ENCODE peak calls at places on chromosomes 6 and 20, in seven cellular contexts. One of them, this sample, is unnamed.

GRCh38 chr6:106063448-106063850 is 22.7 kb upstream of the PRDM1 start:
- DNase-seq in BJ: no peak
- DNase-seq in fibroblast of pulmonary artery: peak; percentile 3
- DNase-seq in RWPE1: peak; percentile 52
- DNase-seq in AG10803: peak; percentile 61
- DNase-seq in fibroblast of mammary gland: peak; percentile 62
- DNase-seq in choroid plexus epithelial cell: peak; percentile 18
- DNase-seq in this sample: peak; percentile 83

GRCh38 chr6:87396595-87397392 is 11.0 kb upstream of the CFAP206 start:
- DNase-seq in BJ: no peak
- DNase-seq in fibroblast of pulmonary artery: no peak
- DNase-seq in RWPE1: no peak
- DNase-seq in AG10803: no peak
- DNase-seq in fibroblast of mammary gland: no peak
- DNase-seq in choroid plexus epithelial cell: no peak
- DNase-seq in this sample: no peak

GRCh38 chr6:82144852-82145332 is 102.7 kb downstream of the IBTK start:
- DNase-seq in BJ: peak; percentile 75
- DNase-seq in fibroblast of pulmonary artery: peak; percentile 85
- DNase-seq in RWPE1: peak; percentile 80
- DNase-seq in AG10803: peak; percentile 94
- DNase-seq in fibroblast of mammary gland: peak; percentile 100
- DNase-seq in choroid plexus epithelial cell: peak; percentile 89
- DNase-seq in this sample: peak; percentile 95

GRCh38 chr20:59028812-59029211 is 3.3 kb downstream of the ATP5F1E start:
- DNase-seq in BJ: no peak
- DNase-seq in fibroblast of pulmonary artery: no peak
- DNase-seq in RWPE1: no peak
- DNase-seq in AG10803: no peak
- DNase-seq in fibroblast of mammary gland: no peak
- DNase-seq in choroid plexus epithelial cell: no peak
- DNase-seq in this sample: no peak

GRCh38 chr6:36177166-36177565 is 19.4 kb upstream of the BRPF3 start:
- DNase-seq in BJ: no peak
- DNase-seq in fibroblast of pulmonary artery: no peak
- DNase-seq in RWPE1: no peak
- DNase-seq in AG10803: no peak
- DNase-seq in fibroblast of mammary gland: no peak
- DNase-seq in choroid plexus epithelial cell: peak; percentile 5
- DNase-seq in this sample: no peak

GRCh38 chr6:169452117-169452868 is 198.6 kb upstream of the THBS2 start:
- DNase-seq in BJ: peak; percentile 91
- DNase-seq in fibroblast of pulmonary artery: peak; percentile 96
- DNase-seq in RWPE1: no peak
- DNase-seq in AG10803: peak; percentile 94
- DNase-seq in fibroblast of mammary gland: peak; percentile 94
- DNase-seq in choroid plexus epithelial cell: peak; percentile 98
- DNase-seq in this sample: peak; percentile 94

GRCh38 chr6:35427851-35428321 is 24.3 kb upstream of the FANCE start:
- DNase-seq in BJ: no peak
- DNase-seq in fibroblast of pulmonary artery: peak; percentile 53
- DNase-seq in RWPE1: no peak
- DNase-seq in AG10803: peak; percentile 61
- DNase-seq in fibroblast of mammary gland: peak; percentile 84
- DNase-seq in choroid plexus epithelial cell: peak; percentile 69
- DNase-seq in this sample: peak; percentile 32

GRCh38 chr20:51752343-51752951 is 15.7 kb downstream of the ATP9A start:
- DNase-seq in BJ: peak; percentile 83
- DNase-seq in fibroblast of pulmonary artery: peak; percentile 74
- DNase-seq in RWPE1: peak; percentile 80
- DNase-seq in AG10803: peak; percentile 92
- DNase-seq in fibroblast of mammary gland: peak; percentile 89
- DNase-seq in choroid plexus epithelial cell: peak; percentile 77
- DNase-seq in this sample: peak; percentile 83

GRCh38 chr6:56292505-56293181 is 45.3 kb upstream of the COL21A1 start:
- DNase-seq in BJ: no peak
- DNase-seq in fibroblast of pulmonary artery: peak; percentile 86
- DNase-seq in RWPE1: peak; percentile 55
- DNase-seq in AG10803: peak; percentile 71
- DNase-seq in fibroblast of mammary gland: peak; percentile 80
- DNase-seq in choroid plexus epithelial cell: peak; percentile 89
- DNase-seq in this sample: peak; percentile 87

GRCh38 chr6:21527731-21528130 is 65.8 kb upstream of the SOX4 start:
- DNase-seq in BJ: no peak
- DNase-seq in fibroblast of pulmonary artery: no peak
- DNase-seq in RWPE1: no peak
- DNase-seq in AG10803: no peak
- DNase-seq in fibroblast of mammary gland: no peak
- DNase-seq in choroid plexus epithelial cell: no peak
- DNase-seq in this sample: no peak

GRCh38 chr6:42322676-42323075 is 105.0 kb upstream of the MRPS10 start:
- DNase-seq in BJ: no peak
- DNase-seq in fibroblast of pulmonary artery: no peak
- DNase-seq in RWPE1: no peak
- DNase-seq in AG10803: no peak
- DNase-seq in fibroblast of mammary gland: no peak
- DNase-seq in choroid plexus epithelial cell: no peak
- DNase-seq in this sample: no peak
- TF ChIP-seq CTCF in BJ: no peak
- TF ChIP-seq CTCF in fibroblast of pulmonary artery: no peak
- TF ChIP-seq CTCF in RWPE1: no peak
- TF ChIP-seq CTCF in AG10803: no peak
- TF ChIP-seq CTCF in fibroblast of mammary gland: no peak
- TF ChIP-seq CTCF in choroid plexus epithelial cell: peak; percentile 12
- TF ChIP-seq CTCF in this sample: no peak

DNA sequence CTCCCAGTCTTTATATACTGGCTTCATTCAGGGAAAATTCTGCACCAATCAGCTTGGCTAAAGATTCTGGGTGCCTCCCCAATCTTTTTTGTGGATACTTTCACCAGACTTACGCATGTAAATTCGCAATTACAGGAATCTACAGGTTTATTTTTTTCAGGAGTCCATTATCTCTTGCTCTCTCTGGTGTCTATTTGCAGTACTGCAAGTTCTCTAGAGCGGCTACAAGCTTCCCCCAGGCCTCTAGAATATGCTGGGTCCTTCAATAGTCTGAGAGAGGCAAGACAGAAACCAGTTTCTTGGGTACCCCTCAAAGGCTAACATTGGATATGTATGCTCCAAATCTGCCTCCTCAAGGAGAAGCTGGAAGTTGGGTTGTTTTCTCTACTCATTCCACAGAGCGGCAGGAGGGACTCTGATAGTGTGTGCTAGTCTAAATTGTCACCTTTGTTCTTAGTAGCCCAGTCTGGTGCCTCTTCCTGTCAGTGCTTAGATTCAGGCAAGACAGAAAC is 58.5 kb downstream of the SUN5 start:
- DNase-seq in BJ: no peak
- DNase-seq in fibroblast of pulmonary artery: peak; percentile 47
- DNase-seq in RWPE1: peak; percentile 63
- DNase-seq in AG10803: peak; percentile 22
- DNase-seq in fibroblast of mammary gland: peak; percentile 21
- DNase-seq in choroid plexus epithelial cell: peak; percentile 67
- DNase-seq in this sample: peak; percentile 55
- TF ChIP-seq CTCF in BJ: peak; percentile 71
- TF ChIP-seq CTCF in fibroblast of pulmonary artery: peak; percentile 65
- TF ChIP-seq CTCF in RWPE1: peak; percentile 63
- TF ChIP-seq CTCF in AG10803: peak; percentile 71
- TF ChIP-seq CTCF in fibroblast of mammary gland: peak; percentile 53
- TF ChIP-seq CTCF in choroid plexus epithelial cell: peak; percentile 73
- TF ChIP-seq CTCF in this sample: peak; percentile 63

GRCh38 chr6:139117734-139118133 is 17.1 kb upstream of the HECA start:
- DNase-seq in BJ: no peak
- DNase-seq in fibroblast of pulmonary artery: no peak
- DNase-seq in RWPE1: no peak
- DNase-seq in AG10803: no peak
- DNase-seq in fibroblast of mammary gland: no peak
- DNase-seq in choroid plexus epithelial cell: peak; percentile 34
- DNase-seq in this sample: peak; percentile 39
- TF ChIP-seq CTCF in BJ: peak; percentile 5
- TF ChIP-seq CTCF in fibroblast of pulmonary artery: peak; percentile 16
- TF ChIP-seq CTCF in RWPE1: no peak
- TF ChIP-seq CTCF in AG10803: peak; percentile 20
- TF ChIP-seq CTCF in fibroblast of mammary gland: peak; percentile 27
- TF ChIP-seq CTCF in choroid plexus epithelial cell: no peak
- TF ChIP-seq CTCF in this sample: peak; percentile 25

GRCh38 chr6:90605749-90606344 is 19.0 kb upstream of the MAP3K7 start:
- DNase-seq in BJ: no peak
- DNase-seq in fibroblast of pulmonary artery: no peak
- DNase-seq in RWPE1: no peak
- DNase-seq in AG10803: no peak
- DNase-seq in fibroblast of mammary gland: no peak
- DNase-seq in choroid plexus epithelial cell: no peak
- DNase-seq in this sample: no peak

GRCh38 chr6:90611543-90611864 is 24.6 kb upstream of the MAP3K7 start:
- DNase-seq in BJ: no peak
- DNase-seq in fibroblast of pulmonary artery: peak; percentile 32
- DNase-seq in RWPE1: no peak
- DNase-seq in AG10803: no peak
- DNase-seq in fibroblast of mammary gland: no peak
- DNase-seq in choroid plexus epithelial cell: no peak
- DNase-seq in this sample: no peak

GRCh38 chr6:90611996-90612690 is 25.3 kb upstream of the MAP3K7 start:
- DNase-seq in BJ: no peak
- DNase-seq in fibroblast of pulmonary artery: no peak
- DNase-seq in RWPE1: no peak
- DNase-seq in AG10803: no peak
- DNase-seq in fibroblast of mammary gland: no peak
- DNase-seq in choroid plexus epithelial cell: no peak
- DNase-seq in this sample: no peak

GRCh38 chr6:90610291-90610670 is 23.4 kb upstream of the MAP3K7 start:
- DNase-seq in BJ: no peak
- DNase-seq in fibroblast of pulmonary artery: peak; percentile 10
- DNase-seq in RWPE1: no peak
- DNase-seq in AG10803: no peak
- DNase-seq in fibroblast of mammary gland: no peak
- DNase-seq in choroid plexus epithelial cell: peak; percentile 13
- DNase-seq in this sample: peak; percentile 3

GRCh38 chr6:90610671-90611542 is 24.0 kb upstream of the MAP3K7 start:
- DNase-seq in BJ: no peak
- DNase-seq in fibroblast of pulmonary artery: peak; percentile 10
- DNase-seq in RWPE1: peak; percentile 12
- DNase-seq in AG10803: peak; percentile 11
- DNase-seq in fibroblast of mammary gland: no peak
- DNase-seq in choroid plexus epithelial cell: peak; percentile 26
- DNase-seq in this sample: peak; percentile 33
- TF ChIP-seq CTCF in BJ: no peak
- TF ChIP-seq CTCF in fibroblast of pulmonary artery: no peak
- TF ChIP-seq CTCF in RWPE1: no peak
- TF ChIP-seq CTCF in AG10803: no peak
- TF ChIP-seq CTCF in fibroblast of mammary gland: no peak
- TF ChIP-seq CTCF in choroid plexus epithelial cell: no peak
- TF ChIP-seq CTCF in this sample: no peak

GRCh38 chr6:100260584-100260983 is 204.1 kb downstream of the SIM1 start:
- DNase-seq in BJ: no peak
- DNase-seq in fibroblast of pulmonary artery: peak; percentile 13
- DNase-seq in RWPE1: no peak
- DNase-seq in AG10803: no peak
- DNase-seq in fibroblast of mammary gland: peak; percentile 12
- DNase-seq in choroid plexus epithelial cell: no peak
- DNase-seq in this sample: peak; percentile 39

GRCh38 chr6:100261486-100261885 is 203.2 kb downstream of the SIM1 start:
- DNase-seq in BJ: no peak
- DNase-seq in fibroblast of pulmonary artery: no peak
- DNase-seq in RWPE1: no peak
- DNase-seq in AG10803: no peak
- DNase-seq in fibroblast of mammary gland: no peak
- DNase-seq in choroid plexus epithelial cell: no peak
- DNase-seq in this sample: no peak

GRCh38 chr6:100255701-100256100 is 209.0 kb downstream of the SIM1 start:
- DNase-seq in BJ: no peak
- DNase-seq in fibroblast of pulmonary artery: no peak
- DNase-seq in RWPE1: no peak
- DNase-seq in AG10803: no peak
- DNase-seq in fibroblast of mammary gland: no peak
- DNase-seq in choroid plexus epithelial cell: no peak
- DNase-seq in this sample: no peak

GRCh38 chr6:100258752-100259151 is 206.0 kb downstream of the SIM1 start:
- DNase-seq in BJ: no peak
- DNase-seq in fibroblast of pulmonary artery: no peak
- DNase-seq in RWPE1: no peak
- DNase-seq in AG10803: no peak
- DNase-seq in fibroblast of mammary gland: no peak
- DNase-seq in choroid plexus epithelial cell: no peak
- DNase-seq in this sample: no peak

DNA sequence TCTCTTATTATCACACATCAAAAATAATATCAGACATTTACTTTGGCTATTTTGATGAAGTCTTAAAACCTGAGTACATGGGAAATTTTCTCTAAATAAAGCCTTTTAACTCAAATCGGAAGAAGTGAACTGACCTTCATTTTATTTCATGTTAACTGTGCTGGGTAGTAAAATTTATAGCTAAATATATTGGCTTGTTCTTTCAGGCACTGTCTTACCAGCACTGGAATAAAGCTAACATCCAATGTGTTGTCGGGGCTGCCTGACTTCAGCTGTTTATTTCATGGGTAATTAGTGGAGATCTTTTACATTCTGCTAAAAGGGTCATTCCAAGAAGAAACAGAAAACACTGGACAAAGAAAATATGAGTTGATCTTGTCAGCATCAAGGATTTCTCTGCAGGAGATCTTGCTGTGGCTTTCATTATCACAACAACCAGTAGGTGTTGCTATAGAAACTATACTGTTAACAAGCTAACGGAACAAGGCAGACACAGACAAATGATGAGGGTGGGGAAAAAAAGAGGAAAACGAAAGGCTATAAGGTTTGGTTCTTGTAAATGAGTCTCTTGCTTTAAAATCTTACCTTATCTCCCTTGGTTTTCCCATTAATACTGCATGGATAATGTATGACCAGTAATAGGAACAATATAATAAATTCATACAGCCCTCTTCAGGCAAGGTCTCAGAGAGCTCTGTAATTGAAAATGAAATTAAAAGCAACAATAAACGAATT is 206.9 kb downstream of the SIM1 start:
- DNase-seq in BJ: no peak
- DNase-seq in fibroblast of pulmonary artery: peak; percentile 71
- DNase-seq in RWPE1: no peak
- DNase-seq in AG10803: peak; percentile 52
- DNase-seq in fibroblast of mammary gland: peak; percentile 57
- DNase-seq in choroid plexus epithelial cell: peak; percentile 91
- DNase-seq in this sample: peak; percentile 70
- TF ChIP-seq CTCF in BJ: peak; percentile 32
- TF ChIP-seq CTCF in fibroblast of pulmonary artery: peak; percentile 24
- TF ChIP-seq CTCF in RWPE1: no peak
- TF ChIP-seq CTCF in AG10803: peak; percentile 29
- TF ChIP-seq CTCF in fibroblast of mammary gland: peak; percentile 23
- TF ChIP-seq CTCF in choroid plexus epithelial cell: no peak
- TF ChIP-seq CTCF in this sample: no peak

GRCh38 chr20:32995802-32996201 is 8.4 kb downstream of the SUN5 start:
- DNase-seq in BJ: no peak
- DNase-seq in fibroblast of pulmonary artery: no peak
- DNase-seq in RWPE1: no peak
- DNase-seq in AG10803: no peak
- DNase-seq in fibroblast of mammary gland: no peak
- DNase-seq in choroid plexus epithelial cell: no peak
- DNase-seq in this sample: no peak
- TF ChIP-seq CTCF in BJ: no peak
- TF ChIP-seq CTCF in fibroblast of pulmonary artery: no peak
- TF ChIP-seq CTCF in RWPE1: no peak
- TF ChIP-seq CTCF in AG10803: peak; percentile 11
- TF ChIP-seq CTCF in fibroblast of mammary gland: no peak
- TF ChIP-seq CTCF in choroid plexus epithelial cell: peak; percentile 2
- TF ChIP-seq CTCF in this sample: no peak

GRCh38 chr20:22248052-22248667 is 336.2 kb downstream of the FOXA2 start:
- DNase-seq in BJ: no peak
- DNase-seq in fibroblast of pulmonary artery: peak; percentile 9
- DNase-seq in RWPE1: peak; percentile 33
- DNase-seq in AG10803: no peak
- DNase-seq in fibroblast of mammary gland: peak; percentile 16
- DNase-seq in choroid plexus epithelial cell: peak; percentile 7
- DNase-seq in this sample: no peak
- TF ChIP-seq CTCF in BJ: no peak
- TF ChIP-seq CTCF in fibroblast of pulmonary artery: peak; percentile 33
- TF ChIP-seq CTCF in RWPE1: peak; percentile 79
- TF ChIP-seq CTCF in AG10803: peak; percentile 61
- TF ChIP-seq CTCF in fibroblast of mammary gland: peak; percentile 61
- TF ChIP-seq CTCF in choroid plexus epithelial cell: peak; percentile 40
- TF ChIP-seq CTCF in this sample: peak; percentile 34

This sample was measured in cardiac fibroblast.